ENCODE peak calls at places on chromosomes 16 and 17, in four cellular contexts. G is head of caudate nucleus; R is effector CD4-positive, alpha-beta T cell; U is fibroblast of pulmonary artery. M is an unnamed sample.

GRCh38 chr16:47507701-47508100 is 46.6 kb downstream of the PHKB start:
- DNase-seq in G (no peak), R (no peak), U (peak), M (no peak)

GRCh38 chr17:76378548-76379274 is 5.7 kb upstream of the SPHK1 start:
- DNase-seq in G (no peak), R (no peak), U (no peak), M (no peak)

GRCh38 chr17:46943511-46944393 is 20.8 kb downstream of the GOSR2 start:
- DNase-seq in G (peak), R (no peak), U (peak), M (no peak)

GRCh38 chr17:82388223-82388921 is 16.8 kb downstream of the UTS2R start:
- DNase-seq in G (no peak), R (no peak), U (no peak), M (no peak)

GRCh38 chr17:55547027-55547670 is 35.9 kb upstream of the SMIM36 start:
- DNase-seq in G (no peak), R (no peak), U (peak), M (no peak)

GRCh38 chr17:48634446-48635208 is 8.5 kb upstream of the HOXB9 start:
- DNase-seq in G (no peak), R (no peak), U (no peak), M (peak)

GRCh38 chr17:33334703-33335102 is 41.6 kb upstream of the ASIC2 start:
- DNase-seq in G (no peak), R (no peak), U (no peak), M (no peak)

GRCh38 chr16:85369741-85370528 is 243.2 kb upstream of the GSE1 start:
- DNase-seq in G (peak), R (peak), U (no peak), M (peak)

GRCh38 chr17:67496286-67496685 is 119.2 kb downstream of the PITPNC1 start:
- DNase-seq in G (no peak), R (no peak), U (no peak), M (no peak)

GRCh38 chr17:78788451-78788850 is 6.4 kb upstream of the CYTH1 start:
- DNase-seq in G (no peak), R (no peak), U (no peak), M (no peak)

GRCh38 chr17:31623990-31624389 is 232.5 kb downstream of the RAB11FIP4 start:
- DNase-seq in G (no peak), R (no peak), U (no peak), M (no peak)

GRCh38 chr17:8894673-8895578 is 27.5 kb upstream of the PIK3R6 start:
- DNase-seq in G (peak), R (peak), U (peak), M (peak)

GRCh38 chr17:40859536-40859935 is 7.5 kb downstream of the KRT12 start:
- DNase-seq in G (no peak), R (no peak), U (no peak), M (no peak)